ENCODE peak calls at places on chromosomes 16 and 17, in five cellular contexts. One of them, this sample, is unnamed.

GRCh38 chr16:69412287-69412686 is 12.1 kb upstream of the CYB5B start:
- DNase-seq in iPS DF 6.9: no peak
- DNase-seq in SK-N-SH: no peak
- DNase-seq in iris pigment epithelial cell: peak
- DNase-seq in anterior cingulate cortex: no peak
- DNase-seq in this sample: peak

GRCh38 chr17:47948706-47949196 is 7.4 kb downstream of the PNPO start:
- DNase-seq in iPS DF 6.9: no peak
- DNase-seq in SK-N-SH: no peak
- DNase-seq in iris pigment epithelial cell: no peak
- DNase-seq in anterior cingulate cortex: no peak
- DNase-seq in this sample: no peak

GRCh38 chr16:89911375-89911774 is 7.3 kb upstream of the MC1R start:
- DNase-seq in iPS DF 6.9: no peak
- DNase-seq in SK-N-SH: no peak
- DNase-seq in iris pigment epithelial cell: no peak
- DNase-seq in anterior cingulate cortex: no peak
- DNase-seq in this sample: no peak

GRCh38 chr17:16040710-16041251 is 41.2 kb downstream of the TTC19 start:
- DNase-seq in iPS DF 6.9: no peak
- DNase-seq in SK-N-SH: no peak
- DNase-seq in iris pigment epithelial cell: peak
- DNase-seq in anterior cingulate cortex: no peak
- DNase-seq in this sample: peak

GRCh38 chr17:64106918-64107317 is 23.0 kb downstream of the ERN1 start:
- DNase-seq in iPS DF 6.9: no peak
- DNase-seq in SK-N-SH: no peak
- DNase-seq in iris pigment epithelial cell: no peak
- DNase-seq in anterior cingulate cortex: no peak
- DNase-seq in this sample: no peak

GRCh38 chr17:3693829-3694231 is 2.1 kb downstream of the P2RX5 start:
- DNase-seq in iPS DF 6.9: no peak
- DNase-seq in SK-N-SH: no peak
- DNase-seq in iris pigment epithelial cell: no peak
- DNase-seq in anterior cingulate cortex: no peak
- DNase-seq in this sample: no peak

GRCh38 chr16:85426806-85427205 is 186.3 kb upstream of the GSE1 start:
- DNase-seq in iPS DF 6.9: no peak
- DNase-seq in SK-N-SH: no peak
- DNase-seq in iris pigment epithelial cell: no peak
- DNase-seq in anterior cingulate cortex: no peak
- DNase-seq in this sample: no peak

GRCh38 chr17:40355123-40355803 is 9.3 kb downstream of the GJD3 start:
- DNase-seq in iPS DF 6.9: no peak
- DNase-seq in SK-N-SH: peak
- DNase-seq in iris pigment epithelial cell: no peak
- DNase-seq in anterior cingulate cortex: peak
- DNase-seq in this sample: peak

GRCh38 chr16:25014500-25015147 is 545 bp downstream of the ARHGAP17 start:
- DNase-seq in iPS DF 6.9: no peak
- DNase-seq in SK-N-SH: peak
- DNase-seq in iris pigment epithelial cell: peak
- DNase-seq in anterior cingulate cortex: peak
- DNase-seq in this sample: peak

GRCh38 chr16:85369741-85370528 is 243.2 kb upstream of the GSE1 start:
- DNase-seq in iPS DF 6.9: no peak
- DNase-seq in SK-N-SH: peak
- DNase-seq in iris pigment epithelial cell: no peak
- DNase-seq in anterior cingulate cortex: no peak
- DNase-seq in this sample: peak

GRCh38 chr16:15953477-15953876 is 4.1 kb downstream of the ABCC1 start:
- DNase-seq in iPS DF 6.9: no peak
- DNase-seq in SK-N-SH: no peak
- DNase-seq in iris pigment epithelial cell: no peak
- DNase-seq in anterior cingulate cortex: no peak
- DNase-seq in this sample: no peak

GRCh38 chr17:18139949-18140348 is 31.4 kb downstream of the MYO15A start:
- DNase-seq in iPS DF 6.9: no peak
- DNase-seq in SK-N-SH: peak
- DNase-seq in iris pigment epithelial cell: peak
- DNase-seq in anterior cingulate cortex: no peak
- DNase-seq in this sample: peak